ENCODE peak calls at places on chromosomes 4 and X, in five cellular contexts. One of them, this sample, is unnamed.

GRCh38 chr4:69882150-69882549 is 22.2 kb upstream of the SULT1E1 start:
- DNase-seq in tibial artery: no peak
- DNase-seq in IMR-90: no peak
- DNase-seq in astrocyte: no peak
- DNase-seq in heart right ventricle: no peak
- DNase-seq in this sample: no peak

GRCh38 chrX:72270316-72270866 is 6.7 kb downstream of the RPS4X start:
- DNase-seq in tibial artery: no peak
- DNase-seq in heart right ventricle: no peak
- DNase-seq in IMR-90: no peak
- DNase-seq in astrocyte: no peak
- DNase-seq in this sample: no peak

GRCh38 chrX:107450823-107451509 is 1.5 kb downstream of the FRMPD3 start:
- DNase-seq in tibial artery: no peak
- DNase-seq in heart right ventricle: no peak
- DNase-seq in IMR-90: no peak
- DNase-seq in astrocyte: no peak
- DNase-seq in this sample: no peak

GRCh38 chrX:117653396-117653795 is 463.2 kb downstream of the KLHL13 start:
- DNase-seq in IMR-90: no peak
- DNase-seq in heart right ventricle: no peak
- DNase-seq in tibial artery: no peak
- DNase-seq in astrocyte: no peak
- DNase-seq in this sample: no peak

GRCh38 chr4:48651869-48652447 is 128.1 kb downstream of the FRYL start:
- DNase-seq in heart right ventricle: no peak
- DNase-seq in IMR-90: peak; percentile 28
- DNase-seq in astrocyte: peak; percentile 25
- DNase-seq in tibial artery: no peak
- DNase-seq in this sample: no peak

GRCh38 chrX:115988825-115989224 is 181.7 kb upstream of the AGTR2 start:
- DNase-seq in astrocyte: no peak
- DNase-seq in heart right ventricle: no peak
- DNase-seq in tibial artery: no peak
- DNase-seq in IMR-90: no peak
- DNase-seq in this sample: no peak

GRCh38 chrX:16578218-16578617 is 71.7 kb upstream of the S100G start:
- DNase-seq in IMR-90: peak; percentile 73
- DNase-seq in tibial artery: no peak
- DNase-seq in astrocyte: no peak
- DNase-seq in heart right ventricle: no peak
- DNase-seq in this sample: no peak

GRCh38 chr4:82644731-82645126 is 82.9 kb upstream of the TMEM150C start:
- DNase-seq in astrocyte: no peak
- DNase-seq in heart right ventricle: no peak
- DNase-seq in tibial artery: no peak
- DNase-seq in IMR-90: no peak
- DNase-seq in this sample: no peak

GRCh38 chrX:85109235-85109634 is 105.6 kb downstream of the APOOL start:
- DNase-seq in IMR-90: no peak
- DNase-seq in heart right ventricle: no peak
- DNase-seq in astrocyte: no peak
- DNase-seq in tibial artery: no peak
- DNase-seq in this sample: peak; percentile 33

GRCh38 chr4:109729155-109729562 is 711 bp downstream of the PLA2G12A start:
- DNase-seq in astrocyte: no peak
- DNase-seq in heart right ventricle: no peak
- DNase-seq in tibial artery: no peak
- DNase-seq in IMR-90: peak; percentile 7
- DNase-seq in this sample: no peak

GRCh38 chr4:9765091-9765490 is 16.3 kb upstream of the DRD5 start:
- DNase-seq in IMR-90: peak; percentile 4
- DNase-seq in heart right ventricle: no peak
- DNase-seq in tibial artery: no peak
- DNase-seq in astrocyte: no peak
- DNase-seq in this sample: no peak

GRCh38 chr4:26263165-26263564 is 57.6 kb upstream of the RBPJ start:
- DNase-seq in heart right ventricle: no peak
- DNase-seq in IMR-90: no peak
- DNase-seq in tibial artery: no peak
- DNase-seq in astrocyte: no peak
- DNase-seq in this sample: no peak

GRCh38 chr4:38154681-38155588 is 194.7 kb downstream of the PTTG2 start:
- DNase-seq in IMR-90: no peak
- DNase-seq in astrocyte: no peak
- DNase-seq in tibial artery: no peak
- DNase-seq in heart right ventricle: peak; percentile 60
- DNase-seq in this sample: peak; percentile 81

GRCh38 chr4:25368315-25368714 is 8.7 kb upstream of the ANAPC4 start:
- DNase-seq in astrocyte: no peak
- DNase-seq in IMR-90: no peak
- DNase-seq in heart right ventricle: no peak
- DNase-seq in tibial artery: no peak
- DNase-seq in this sample: no peak

GRCh38 chrX:39734174-39734776 is 363.5 kb downstream of the BCOR start:
- DNase-seq in IMR-90: no peak
- DNase-seq in tibial artery: no peak
- DNase-seq in heart right ventricle: no peak
- DNase-seq in astrocyte: no peak
- DNase-seq in this sample: no peak

GRCh38 chr4:51998837-51999236 is 21.3 kb downstream of the LRRC66 start:
- DNase-seq in heart right ventricle: no peak
- DNase-seq in astrocyte: no peak
- DNase-seq in tibial artery: no peak
- DNase-seq in IMR-90: no peak
- DNase-seq in this sample: no peak

GRCh38 chrX:17104433-17104832 is 158.0 kb downstream of the REPS2 start:
- DNase-seq in tibial artery: no peak
- DNase-seq in heart right ventricle: no peak
- DNase-seq in IMR-90: no peak
- DNase-seq in astrocyte: no peak
- DNase-seq in this sample: no peak

GRCh38 chrX:135340827-135341226 is 31.5 kb downstream of the ETDC start:
- DNase-seq in astrocyte: peak; percentile 44
- DNase-seq in heart right ventricle: no peak
- DNase-seq in tibial artery: no peak
- DNase-seq in IMR-90: peak; percentile 65
- DNase-seq in this sample: no peak

GRCh38 chr4:182917182-182918043 is at the start of gene DCTD:
- DNase-seq in heart right ventricle: peak; percentile 84
- DNase-seq in tibial artery: peak; percentile 74
- DNase-seq in IMR-90: peak; percentile 65
- DNase-seq in astrocyte: peak; percentile 46
- DNase-seq in this sample: peak; percentile 75

GRCh38 chr4:52038109-52038912 is at the start of gene SGCB:
- DNase-seq in tibial artery: peak; percentile 49
- DNase-seq in heart right ventricle: peak; percentile 82
- DNase-seq in IMR-90: peak; percentile 31
- DNase-seq in astrocyte: peak; percentile 23
- DNase-seq in this sample: peak; percentile 82

GRCh38 chr4:17580969-17581368 is 4.0 kb downstream of the LAP3 start:
- DNase-seq in astrocyte: peak; percentile 86
- DNase-seq in tibial artery: no peak
- DNase-seq in heart right ventricle: no peak
- DNase-seq in IMR-90: peak; percentile 76
- DNase-seq in this sample: no peak

GRCh38 chr4:89837385-89837995 is 529 bp upstream of the SNCA start:
- DNase-seq in heart right ventricle: peak; percentile 15
- DNase-seq in tibial artery: no peak
- DNase-seq in astrocyte: peak; percentile 18
- DNase-seq in IMR-90: peak; percentile 16
- DNase-seq in this sample: no peak

GRCh38 chr4:162502109-162502508 is 338.3 kb upstream of the FSTL5 start:
- DNase-seq in IMR-90: no peak
- DNase-seq in tibial artery: no peak
- DNase-seq in heart right ventricle: no peak
- DNase-seq in astrocyte: no peak
- DNase-seq in this sample: no peak

GRCh38 chr4:20248155-20248558 is 3.5 kb upstream of the SLIT2 start:
- DNase-seq in tibial artery: no peak
- DNase-seq in astrocyte: peak; percentile 45
- DNase-seq in IMR-90: peak; percentile 83
- DNase-seq in heart right ventricle: no peak
- DNase-seq in this sample: no peak

GRCh38 chr4:827209-828081 is 1.5 kb upstream of the CPLX1 start:
- DNase-seq in astrocyte: no peak
- DNase-seq in IMR-90: no peak
- DNase-seq in tibial artery: peak; percentile 7
- DNase-seq in heart right ventricle: no peak
- DNase-seq in this sample: peak; percentile 33

GRCh38 chr4:109977854-109978501 is 65.3 kb downstream of the EGF start:
- DNase-seq in tibial artery: no peak
- DNase-seq in heart right ventricle: no peak
- DNase-seq in astrocyte: peak; percentile 45
- DNase-seq in IMR-90: peak; percentile 60
- DNase-seq in this sample: no peak

GRCh38 chr4:102867278-102868152 is 1.3 kb upstream of the CISD2 start:
- DNase-seq in astrocyte: no peak
- DNase-seq in tibial artery: no peak
- DNase-seq in IMR-90: no peak
- DNase-seq in heart right ventricle: no peak
- DNase-seq in this sample: no peak

GRCh38 chr4:108043536-108043935 is 53.8 kb downstream of the HADH start:
- DNase-seq in IMR-90: no peak
- DNase-seq in heart right ventricle: no peak
- DNase-seq in astrocyte: no peak
- DNase-seq in tibial artery: no peak
- DNase-seq in this sample: no peak

GRCh38 chr4:108047199-108047598 is 57.5 kb downstream of the HADH start:
- DNase-seq in astrocyte: no peak
- DNase-seq in tibial artery: no peak
- DNase-seq in IMR-90: no peak
- DNase-seq in heart right ventricle: no peak
- DNase-seq in this sample: no peak

GRCh38 chr4:108045687-108046024 is 56.0 kb downstream of the HADH start:
- DNase-seq in IMR-90: no peak
- DNase-seq in tibial artery: no peak
- DNase-seq in astrocyte: peak; percentile 18
- DNase-seq in heart right ventricle: peak; percentile 47
- DNase-seq in this sample: peak; percentile 33

GRCh38 chr4:108044951-108045686 is 55.4 kb downstream of the HADH start:
- DNase-seq in heart right ventricle: no peak
- DNase-seq in astrocyte: peak; percentile 24
- DNase-seq in IMR-90: no peak
- DNase-seq in tibial artery: no peak
- DNase-seq in this sample: no peak

DNA sequence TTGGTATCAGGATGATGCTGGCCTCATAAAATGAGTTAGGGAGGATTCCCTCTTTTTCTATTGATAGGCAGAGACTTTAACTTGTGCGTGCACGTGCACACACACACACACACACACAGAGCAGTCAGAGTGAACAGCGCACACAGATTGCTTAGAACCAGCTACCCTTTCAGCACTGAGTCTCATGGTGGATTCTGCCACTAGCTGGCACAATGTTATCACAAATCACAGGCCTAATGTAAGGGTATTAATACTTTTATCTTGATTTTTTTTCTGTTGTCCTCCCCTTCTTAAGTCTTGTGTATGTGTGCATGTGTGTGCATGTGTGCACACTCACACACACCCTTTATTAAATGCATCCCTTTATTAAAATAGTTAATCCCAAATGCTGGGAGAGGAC is 53.2 kb downstream of the HADH start:
- DNase-seq in astrocyte: no peak
- DNase-seq in heart right ventricle: no peak
- DNase-seq in tibial artery: no peak
- DNase-seq in IMR-90: no peak
- DNase-seq in this sample: no peak
- H3K27ac ChIP-seq in astrocyte: no peak overlapping the region
- H3K27ac ChIP-seq in heart right ventricle: no peak overlapping the region
- H3K27ac ChIP-seq in tibial artery: no peak overlapping the region
- H3K27ac ChIP-seq in IMR-90: no peak overlapping the region
- H3K27ac ChIP-seq in this sample: no peak overlapping the region

GRCh38 chr4:67198757-67199156 is 346.5 kb downstream of the CENPC start:
- DNase-seq in astrocyte: peak; percentile 47
- DNase-seq in tibial artery: no peak
- DNase-seq in heart right ventricle: no peak
- DNase-seq in IMR-90: no peak
- DNase-seq in this sample: no peak
- TF ChIP-seq CTCF in astrocyte: peak; percentile 32
- TF ChIP-seq CTCF in tibial artery: no peak
- TF ChIP-seq CTCF in heart right ventricle: no peak
- TF ChIP-seq CTCF in IMR-90: no peak
- TF ChIP-seq CTCF in this sample: no peak

DNA sequence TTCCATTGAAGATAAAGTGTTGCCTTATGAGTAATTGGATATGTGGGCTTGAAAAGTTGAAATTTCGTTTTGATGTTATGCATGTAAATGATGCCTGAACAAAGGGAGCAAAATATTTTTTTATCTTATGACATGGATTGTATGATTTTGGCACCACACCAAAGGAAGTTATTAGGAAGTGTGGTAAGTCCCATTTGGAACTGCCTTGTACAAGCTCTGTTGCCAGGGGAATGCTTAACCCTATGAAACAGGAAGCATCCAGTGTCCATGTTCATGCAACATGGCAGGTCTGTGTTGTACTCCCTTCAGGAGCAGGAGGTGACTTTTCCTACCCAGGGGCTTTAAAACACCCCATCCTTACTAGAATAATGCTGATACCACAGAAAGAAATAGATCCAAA is 13.2 kb downstream of the SMPX start:
- DNase-seq in astrocyte: no peak
- DNase-seq in heart right ventricle: no peak
- DNase-seq in IMR-90: no peak
- DNase-seq in tibial artery: no peak
- DNase-seq in this sample: no peak
- H3K4me1 ChIP-seq in astrocyte: no peaks in the 10 kb centered on the region
- H3K4me1 ChIP-seq in heart right ventricle: peaks cover 24% of the 10 kb centered on the region
- H3K4me1 ChIP-seq in IMR-90: no peaks in the 10 kb centered on the region
- H3K4me1 ChIP-seq in tibial artery: no peaks in the 10 kb centered on the region
- H3K4me1 ChIP-seq in this sample: no peaks in the 10 kb centered on the region

DNA sequence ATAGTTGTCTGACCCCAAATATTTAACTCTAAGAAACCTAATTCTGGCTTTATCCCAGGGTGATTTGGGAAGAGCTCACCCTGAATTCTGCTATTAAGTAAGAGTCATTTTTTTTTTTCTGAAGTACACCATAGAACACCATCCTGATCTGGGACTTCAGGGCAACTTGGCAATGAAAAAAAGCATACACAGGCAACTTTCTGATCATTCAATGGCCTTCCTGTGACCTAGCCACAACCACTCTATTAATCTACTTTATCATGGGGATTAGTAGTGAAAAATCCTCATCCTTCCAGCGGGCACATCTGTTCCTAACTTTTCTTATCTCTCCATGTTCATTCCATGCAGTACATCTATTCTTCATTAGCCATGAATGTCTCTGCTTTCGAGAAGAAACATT is 333.2 kb upstream of the MAD2L1 start:
- DNase-seq in heart right ventricle: no peak
- DNase-seq in astrocyte: no peak
- DNase-seq in tibial artery: no peak
- DNase-seq in IMR-90: no peak
- DNase-seq in this sample: no peak
- H3K27ac ChIP-seq in heart right ventricle: no peak overlapping the region
- H3K27ac ChIP-seq in astrocyte: no peak overlapping the region
- H3K27ac ChIP-seq in tibial artery: no peak overlapping the region
- H3K27ac ChIP-seq in IMR-90: no peak overlapping the region
- H3K27ac ChIP-seq in this sample: no peak overlapping the region

This sample was measured in pancreas.